ENCODE peak calls at places on chromosomes 6 and 20, in seven cellular contexts. H is activated CD8-positive, alpha-beta T cell treated with anti-CD3 and anti-CD28 coated beads for 36 hours; O is mucosa of descending colon; E is cardiac muscle cell; G is progenitor cell of endocrine pancreas; K is hepatocyte; R is RWPE1. V is an unnamed sample.

GRCh38 chr20:36575066-36575743 is 1.8 kb downstream of the TGIF2 start:
- DNase-seq in O (peak), H (no peak), K (peak), E (peak), G (no peak), R (peak), V (peak)

GRCh38 chr6:137892271-137892708 is 25.2 kb downstream of the TNFAIP3 start:
- DNase-seq in H (no peak), R (peak), G (no peak), K (no peak), O (no peak), E (peak), V (no peak)

GRCh38 chr20:36399147-36399968 is 93.2 kb downstream of the DLGAP4 start:
- DNase-seq in K (peak), E (peak), G (peak), R (peak), O (peak), H (peak), V (peak)

GRCh38 chr6:30955367-30956042 is 14.7 kb downstream of the MUCL3 start:
- DNase-seq in E (peak), K (peak), R (peak), G (peak), H (peak), O (peak), V (peak)

GRCh38 chr6:6931047-6932025 is 176.4 kb upstream of the RREB1 start:
- DNase-seq in E (no peak), H (no peak), G (no peak), K (no peak), R (no peak), O (no peak), V (no peak)

GRCh38 chr6:109456710-109457595 is 1.4 kb upstream of the MICAL1 start:
- DNase-seq in H (no peak), O (peak), K (no peak), G (no peak), E (peak), R (no peak), V (no peak)

GRCh38 chr20:25177890-25178321 is 17.6 kb upstream of the ENTPD6 start:
- DNase-seq in E (peak), G (no peak), K (no peak), H (no peak), O (no peak), R (peak), V (no peak)

GRCh38 chr6:140320081-140320798 is 945.8 kb upstream of the CITED2 start:
- DNase-seq in E (no peak), H (no peak), R (no peak), G (no peak), O (no peak), K (no peak), V (no peak)

GRCh38 chr6:137056121-137056880 is 11.5 kb upstream of the IL20RA start:
- DNase-seq in K (no peak), H (no peak), O (no peak), E (no peak), R (peak), G (no peak), V (no peak)

GRCh38 chr20:19683168-19683567 is 74.9 kb upstream of the RIN2 start:
- DNase-seq in E (no peak), G (no peak), K (no peak), O (no peak), R (no peak), H (no peak), V (no peak)

GRCh38 chr6:110656492-110656891 is 158.8 kb downstream of the CDK19 start:
- DNase-seq in E (peak), K (no peak), R (peak), G (no peak), H (no peak), O (no peak), V (no peak)

GRCh38 chr20:32681175-32682084 is 7.7 kb upstream of the C20orf203 start:
- DNase-seq in H (peak), O (no peak), E (peak), G (no peak), R (peak), K (peak), V (peak)

GRCh38 chr6:157151029-157151428 is 172.3 kb downstream of the TMEM242 start:
- DNase-seq in K (no peak), O (no peak), G (no peak), E (peak), R (no peak), H (no peak), V (no peak)

GRCh38 chr6:1123976-1124375 is 187.9 kb upstream of the FOXQ1 start:
- DNase-seq in E (no peak), K (no peak), O (no peak), G (no peak), R (no peak), H (no peak), V (no peak)

GRCh38 chr20:36036688-36037087 is 68.3 kb downstream of the CNBD2 start:
- DNase-seq in O (no peak), H (no peak), R (no peak), K (no peak), E (no peak), G (no peak), V (no peak)

GRCh38 chr6:134046054-134046453 is 6.4 kb downstream of the SLC2A12 start:
- DNase-seq in O (no peak), R (no peak), E (no peak), H (no peak), G (no peak), K (no peak), V (no peak)

GRCh38 chr6:151962246-151962846 is 154.9 kb downstream of the ESR1 start:
- DNase-seq in G (no peak), K (no peak), E (peak), O (no peak), H (peak), R (no peak), V (no peak)

GRCh38 chr20:39812116-39812515 is 850.0 kb downstream of the DHX35 start:
- DNase-seq in K (no peak), E (no peak), G (no peak), H (no peak), O (no peak), R (peak), V (no peak)

GRCh38 chr20:58555078-58555765 is 40.0 kb upstream of the APCDD1L start:
- DNase-seq in H (no peak), G (no peak), K (no peak), E (peak), O (no peak), R (peak), V (no peak)

GRCh38 chr6:27687154-27688013 is 214.5 kb upstream of the ZNF184 start:
- DNase-seq in O (peak), G (peak), R (no peak), K (peak), H (peak), E (peak), V (peak)

GRCh38 chr20:44720617-44720993 is 5.4 kb downstream of the CCN5 start:
- DNase-seq in O (no peak), E (peak), H (no peak), K (no peak), G (no peak), R (peak), V (no peak)

GRCh38 chr6:3426091-3426780 is 30.6 kb downstream of the SLC22A23 start:
- DNase-seq in O (no peak), R (peak), K (no peak), H (no peak), G (no peak), E (no peak), V (no peak)

GRCh38 chr6:67897998-67898607 is 737.0 kb upstream of the ADGRB3 start:
- DNase-seq in H (no peak), E (no peak), G (no peak), R (no peak), K (no peak), O (no peak), V (no peak)

GRCh38 chr6:160679402-160679769 is 15.3 kb upstream of the LPA start:
- DNase-seq in G (peak), R (no peak), E (no peak), O (no peak), H (no peak), K (peak), V (peak)

GRCh38 chr6:111606620-111607115 is 990 bp upstream of the TRAF3IP2 start:
- DNase-seq in O (peak), H (no peak), R (no peak), E (peak), G (no peak), K (no peak), V (no peak)

GRCh38 chr20:50264534-50265145 is 74.0 kb downstream of the CEBPB start:
- DNase-seq in H (no peak), R (no peak), G (no peak), O (peak), K (no peak), E (no peak), V (no peak)

GRCh38 chr6:137157601-137158000 is 15.8 kb downstream of the IL22RA2 start:
- DNase-seq in G (no peak), E (peak), O (no peak), H (no peak), K (peak), R (peak), V (no peak)

DNA sequence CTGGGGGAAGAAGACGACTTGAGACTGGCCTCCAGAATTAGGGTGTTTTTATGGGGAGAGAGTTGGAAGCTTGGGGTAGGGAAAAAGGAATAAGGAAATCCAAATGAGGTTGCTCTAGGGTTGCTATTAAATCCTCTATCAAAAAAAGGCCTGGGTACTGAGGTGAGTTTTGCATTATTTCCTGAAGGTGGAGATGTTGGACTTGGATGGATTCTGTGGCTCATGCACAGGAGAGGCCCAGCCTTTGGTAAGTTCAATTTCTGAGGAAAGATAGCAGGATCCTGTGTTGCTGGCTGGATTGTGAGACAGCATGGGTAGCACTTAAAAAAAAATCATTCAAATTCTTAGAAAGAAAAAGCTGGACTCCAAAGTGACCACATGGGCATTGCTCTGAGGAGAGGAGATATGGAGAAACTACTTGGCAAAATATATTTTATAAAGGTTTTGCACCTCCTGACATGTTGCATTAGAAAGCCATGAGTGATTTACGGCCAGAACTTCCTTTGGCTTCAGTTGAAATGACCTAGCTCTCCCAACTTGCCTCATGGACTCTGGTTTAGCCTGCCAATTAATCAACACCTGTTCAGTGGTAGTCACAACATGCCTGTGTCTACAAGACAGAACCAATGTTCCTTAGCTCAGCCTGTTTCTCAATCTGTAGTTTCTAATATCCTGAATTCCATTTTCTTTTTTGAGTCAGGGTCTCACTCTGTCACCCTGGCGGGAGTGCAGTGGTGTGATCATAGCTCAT is 152.1 kb upstream of the RALGAPA2 start:
- DNase-seq in O (no peak), R (peak), G (no peak), E (peak), H (no peak), K (peak), V (no peak)
- TF ChIP-seq CTCF in O (no peak), R (peak), G (peak), E (no peak), H (no peak), K (peak), V (no peak)

GRCh38 chr6:37393530-37393929 is 39.5 kb upstream of the CMTR1 start:
- DNase-seq in K (no peak), R (no peak), H (no peak), O (no peak), E (no peak), G (no peak), V (no peak)

GRCh38 chr6:37391100-37391499 is 37.3 kb downstream of the RNF8 start:
- DNase-seq in E (no peak), R (no peak), H (no peak), G (no peak), K (no peak), O (no peak), V (no peak)

GRCh38 chr6:37389857-37390256 is 36.1 kb downstream of the RNF8 start:
- DNase-seq in R (no peak), G (no peak), O (no peak), H (no peak), K (no peak), E (no peak), V (no peak)

GRCh38 chr6:37382954-37383353 is 29.2 kb downstream of the RNF8 start:
- DNase-seq in E (no peak), H (no peak), K (no peak), G (no peak), O (no peak), R (no peak), V (no peak)

DNA sequence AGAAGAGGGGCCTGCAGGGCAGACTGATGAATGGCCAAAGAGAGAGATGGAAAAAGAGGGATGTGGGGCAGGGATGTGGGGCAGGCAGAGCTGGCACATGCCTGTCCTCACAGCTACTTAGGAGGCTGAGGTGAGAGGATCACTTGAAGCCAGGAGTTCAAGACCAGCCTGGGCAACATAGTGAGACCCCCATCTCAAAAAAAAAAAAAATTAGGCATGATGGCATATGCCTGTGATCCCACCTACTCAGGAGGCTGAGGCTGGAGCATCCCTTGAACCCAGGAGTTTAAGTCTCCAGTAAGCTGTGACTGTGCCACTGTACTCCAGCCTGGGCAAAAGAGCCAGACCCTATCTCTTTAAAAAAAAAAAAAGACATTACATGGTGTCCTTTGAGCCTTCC is 34.8 kb downstream of the RNF8 start:
- DNase-seq in R (no peak), E (no peak), K (no peak), G (no peak), O (no peak), H (no peak), V (no peak)
- TF ChIP-seq CTCF in R (no peak), E (no peak), K (no peak), G (no peak), O (no peak), H (no peak), V (no peak)

GRCh38 chr6:28771401-28772267 is 152.2 kb downstream of the TRIM27 start:
- DNase-seq in R (no peak), H (peak), O (no peak), G (no peak), E (no peak), K (no peak), V (peak)
- TF ChIP-seq CTCF in R (no peak), H (no peak), O (no peak), G (peak), E (no peak), K (no peak), V (peak)

DNA sequence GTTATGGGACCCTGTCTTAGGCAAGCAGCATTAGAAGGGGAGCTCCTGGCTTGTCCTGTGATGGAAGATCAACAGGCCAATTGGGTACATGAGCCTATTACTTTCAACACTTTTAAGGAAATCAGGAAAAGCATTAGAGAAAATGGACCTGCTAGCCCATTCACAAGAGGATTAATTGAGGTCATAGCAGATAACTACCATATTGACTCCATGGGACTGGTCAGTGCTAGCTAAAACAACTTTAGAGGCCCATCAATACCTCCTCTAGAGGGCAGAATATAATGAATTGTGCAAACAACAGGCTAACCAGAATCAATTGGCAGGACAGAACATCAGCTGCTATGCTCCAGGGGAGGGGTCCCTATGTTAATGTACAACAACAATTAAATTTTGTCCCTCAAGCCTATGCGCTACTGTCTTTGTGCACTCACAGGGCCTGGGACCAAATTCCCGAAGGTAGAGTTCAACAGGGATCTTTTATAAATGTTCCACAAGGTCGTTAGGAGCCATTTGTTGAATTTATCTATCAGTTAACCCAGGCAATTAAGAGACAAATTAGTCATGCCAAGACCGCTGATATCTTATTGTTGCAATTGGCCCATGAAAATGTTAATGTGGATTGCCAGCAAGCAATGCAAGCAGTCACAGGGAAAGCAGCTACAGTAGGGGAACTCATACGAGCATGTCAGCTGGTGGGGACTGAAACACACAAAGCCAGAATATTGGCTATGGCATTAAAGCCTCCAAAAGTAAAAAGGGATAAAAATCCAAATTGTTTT is 106.6 kb upstream of the BTN3A2 start:
- DNase-seq in H (no peak), O (no peak), E (peak), R (no peak), K (no peak), G (no peak), V (no peak)
- TF ChIP-seq CTCF in H (peak), O (no peak), E (no peak), R (no peak), K (peak), G (peak), V (no peak)

DNA sequence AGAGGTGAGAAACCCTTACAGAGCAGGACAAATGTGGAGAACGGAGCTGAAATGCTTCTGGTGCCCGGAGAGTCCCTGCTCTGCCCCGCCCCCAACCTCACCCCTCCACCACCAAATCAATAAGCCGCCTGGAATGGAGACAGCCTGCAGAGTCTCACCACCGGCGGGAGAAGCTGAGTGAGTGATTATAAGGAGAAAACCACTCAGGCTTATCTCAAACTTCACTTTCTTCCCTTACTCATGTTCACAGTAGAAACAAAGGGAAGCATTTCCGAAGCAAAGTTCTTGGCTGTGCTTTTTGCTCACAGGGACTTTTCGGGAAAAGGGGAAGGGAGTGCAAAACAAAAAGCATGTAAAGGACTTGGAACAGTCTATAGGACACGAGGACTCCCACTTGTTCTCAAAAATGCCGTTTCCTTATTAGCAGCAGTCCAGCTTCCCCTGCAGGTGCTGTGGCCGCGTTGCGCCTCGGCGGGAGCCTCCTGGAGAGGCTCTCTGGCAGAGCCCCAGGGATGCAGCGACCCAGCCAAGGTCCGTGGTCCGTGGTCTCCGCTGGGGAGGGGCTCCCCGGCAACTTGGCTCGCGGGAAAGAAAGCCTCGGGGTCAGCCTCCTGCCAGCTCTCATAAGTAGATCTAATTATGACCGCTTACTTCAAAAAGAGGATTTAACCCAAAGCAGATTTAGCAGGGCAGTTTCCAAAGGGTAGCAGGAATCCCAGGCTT is 64.8 kb upstream of the TMEM30A start:
- DNase-seq in E (peak), K (peak), O (no peak), R (no peak), G (peak), H (no peak), V (peak)
- TF ChIP-seq CTCF in E (peak), K (no peak), O (no peak), R (no peak), G (peak), H (no peak), V (no peak)

V was measured in endothelial cell.